ENCODE peak calls at places on chromosomes 16 and 17, in five cellular contexts. Z is neuronal stem cell, M is mesenchymal stem cell, X is H1, P is IMR-90. A is an unnamed sample.

GRCh38 chr17:45809484-45809883 is 25.4 kb downstream of the CRHR1 start:
- DNase-seq in Z (no peak), M (no peak), X (no peak), P (no peak), A (no peak)

GRCh38 chr17:13531701-13532100 is 70.0 kb downstream of the HS3ST3A1 start:
- DNase-seq in Z (no peak), M (no peak), X (no peak), P (no peak), A (no peak)

GRCh38 chr16:27245276-27246231 is 23.0 kb downstream of the NSMCE1 start:
- DNase-seq in Z (no peak), M (peak; percentile 96), X (no peak), P (peak; percentile 99), A (no peak)

GRCh38 chr16:85422374-85423185 is 190.5 kb upstream of the GSE1 start:
- DNase-seq in Z (no peak), M (no peak), X (no peak), P (no peak), A (no peak)

GRCh38 chr17:2712300-2713043 is 908 bp upstream of the CLUH start:
- DNase-seq in Z (no peak), M (no peak), X (no peak), P (no peak), A (no peak)

GRCh38 chr16:69761983-69762842 is at the start of gene WWP2:
- DNase-seq in Z (peak; percentile 62), M (peak; percentile 53), X (peak; percentile 54), P (peak; percentile 55), A (peak; percentile 90)

GRCh38 chr16:48824271-48824670 is 214.3 kb upstream of the N4BP1 start:
- DNase-seq in Z (no peak), M (no peak), X (no peak), P (no peak), A (no peak)

GRCh38 chr16:56930516-56931252 is 1.3 kb upstream of the HERPUD1 start:
- DNase-seq in Z (no peak), M (no peak), X (no peak), P (no peak), A (no peak)

GRCh38 chr17:52120465-52120864 is 38.0 kb downstream of the CA10 start:
- DNase-seq in Z (no peak), M (no peak), X (no peak), P (no peak), A (peak; percentile 60)

GRCh38 chr16:86604436-86605220 is 26.3 kb downstream of the FOXL1 start:
- DNase-seq in Z (no peak), M (no peak), X (no peak), P (no peak), A (no peak)

GRCh38 chr17:77546772-77547201 is 406.0 kb downstream of the SEC14L1 start:
- DNase-seq in Z (no peak), M (no peak), X (peak; percentile 54), P (no peak), A (peak; percentile 89)

GRCh38 chr17:79925242-79925957 is 86.2 kb upstream of the CBX4 start:
- DNase-seq in Z (no peak), M (no peak), X (no peak), P (peak; percentile 25), A (no peak)

GRCh38 chr16:55437627-55438026 is 41.4 kb upstream of the MMP2 start:
- DNase-seq in Z (no peak), M (no peak), X (no peak), P (peak; percentile 5), A (no peak)

GRCh38 chr16:65598626-65599025 is 476.8 kb upstream of the CDH11 start:
- DNase-seq in Z (peak; percentile 88), M (no peak), X (no peak), P (no peak), A (no peak)

GRCh38 chr16:6031102-6031501 is 933.5 kb upstream of the EEF2KMT start:
- DNase-seq in Z (no peak), M (no peak), X (no peak), P (no peak), A (no peak)

GRCh38 chr16:85910073-85910853 is 11.3 kb downstream of the IRF8 start:
- DNase-seq in Z (no peak), M (no peak), X (no peak), P (no peak), A (no peak)

GRCh38 chr16:66426112-66427035 is 721 bp upstream of the BEAN1 start:
- DNase-seq in Z (no peak), M (no peak), X (no peak), P (no peak), A (no peak)

GRCh38 chr16:68382296-68382718 is 66.0 kb downstream of the SMPD3 start:
- DNase-seq in Z (no peak), M (no peak), X (no peak), P (no peak), A (no peak)

GRCh38 chr16:50268352-50268751 is 2.0 kb downstream of the ADCY7 start:
- DNase-seq in Z (no peak), M (no peak), X (no peak), P (no peak), A (no peak)

GRCh38 chr16:50265716-50266336 is 525 bp upstream of the ADCY7 start:
- DNase-seq in Z (no peak), M (no peak), X (no peak), P (no peak), A (no peak)

GRCh38 chr16:50266337-50267091 is at the start of gene ADCY7:
- DNase-seq in Z (no peak), M (peak; percentile 85), X (no peak), P (peak; percentile 78), A (peak; percentile 83)

GRCh38 chr16:50267651-50268050 is 1.3 kb downstream of the ADCY7 start:
- DNase-seq in Z (no peak), M (no peak), X (no peak), P (no peak), A (no peak)

GRCh38 chr16:50267151-50267631 is 840 bp downstream of the ADCY7 start:
- DNase-seq in Z (no peak), M (no peak), X (no peak), P (no peak), A (no peak)
- H3K9ac ChIP-seq in Z (no peak overlapping the region), M (peak overlapping the region; percentile 90), X (no peak overlapping the region), P (no peak overlapping the region), A (no peak overlapping the region)

GRCh38 chr16:1432388-1433262 is 1.7 kb downstream of the PERCC1 start:
- DNase-seq in Z (no peak), M (no peak), X (no peak), P (no peak), A (no peak)
- H3K4me3 ChIP-seq in Z (no peak overlapping the region), M (no peak overlapping the region), X (no peak overlapping the region), P (no peak overlapping the region), A (no peak overlapping the region)

DNA sequence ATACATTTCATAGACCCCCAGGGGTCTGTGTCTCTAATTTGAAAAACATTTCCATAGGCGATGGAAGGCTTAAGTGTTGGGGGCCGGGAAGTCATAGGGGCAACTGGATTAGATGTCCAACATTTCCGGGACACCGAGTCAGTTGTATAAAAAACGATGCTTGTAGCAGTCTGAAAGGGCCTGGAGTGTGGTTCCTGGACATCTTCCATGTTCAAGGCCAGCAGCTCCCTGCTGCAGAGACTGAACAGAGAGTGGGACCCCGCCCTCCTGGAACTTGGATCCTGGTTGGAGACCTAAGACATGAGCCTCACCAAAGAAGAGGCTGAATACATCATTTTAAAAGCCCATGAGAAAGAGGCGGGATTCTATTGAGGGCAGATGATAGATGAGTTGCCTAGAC is 82.0 kb upstream of the ZNF423 start:
- DNase-seq in Z (no peak), M (no peak), X (no peak), P (no peak), A (no peak)
- H2BK15ac ChIP-seq in Z (no peak overlapping the region), M (no peak overlapping the region), X (no peak overlapping the region), P (no peak overlapping the region), A (no peak overlapping the region)

DNA sequence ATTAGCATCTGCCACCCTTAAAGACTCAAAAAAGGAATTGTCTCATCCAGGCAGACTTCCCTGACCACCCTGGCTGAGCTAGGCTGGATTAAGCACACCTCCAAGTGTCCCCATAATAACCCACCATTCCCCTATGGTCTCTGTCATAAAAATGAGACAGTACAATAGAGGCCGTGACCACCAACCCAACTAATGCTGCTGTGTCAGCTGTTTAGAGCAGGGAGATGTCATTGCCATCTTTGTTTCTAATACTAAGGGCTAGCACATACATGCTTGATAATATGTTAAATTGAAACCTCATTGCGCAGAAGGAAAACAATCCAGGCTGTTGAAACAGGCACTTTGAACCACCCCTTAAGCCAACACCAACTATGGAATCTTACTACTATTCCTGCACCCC is 7.2 kb upstream of the ADAMTS18 start:
- DNase-seq in Z (no peak), M (no peak), X (no peak), P (no peak), A (no peak)
- H3K9ac ChIP-seq in Z (no peak overlapping the region), M (no peak overlapping the region), X (no peak overlapping the region), P (no peak overlapping the region), A (no peak overlapping the region)

GRCh38 chr17:75906143-75906884 is 1.6 kb upstream of the MRPL38 start:
- DNase-seq in Z (no peak), M (no peak), X (no peak), P (no peak), A (no peak)
- H3K4me3 ChIP-seq in Z (no peak overlapping the region), M (no peak overlapping the region), X (no peak overlapping the region), P (no peak overlapping the region), A (no peak overlapping the region)

GRCh38 chr16:58028541-58029070 is 3.1 kb downstream of the MMP15 start:
- DNase-seq in Z (no peak), M (no peak), X (no peak), P (no peak), A (peak; percentile 46)
- H2BK15ac ChIP-seq in Z (peak overlapping the region; percentile 8), M (no peak overlapping the region), X (peak overlapping the region; percentile 97), P (no peak overlapping the region), A (no peak overlapping the region)

GRCh38 chr16:75647492-75648264 is at the start of the genes KARS1 and TERF2IP:
- DNase-seq in Z (peak; percentile 84), M (peak; percentile 94), X (peak; percentile 73), P (peak; percentile 91), A (peak; percentile 97)

GRCh38 chr16:75644240-75645012 is 3.0 kb downstream of the KARS1 start:
- DNase-seq in Z (no peak), M (no peak), X (no peak), P (no peak), A (peak; percentile 26)

GRCh38 chr16:75648265-75649076 is 898 bp downstream of the TERF2IP start:
- DNase-seq in Z (peak; percentile 78), M (peak; percentile 86), X (no peak), P (peak; percentile 65), A (peak; percentile 87)

GRCh38 chr16:75647138-75647491 is 350 bp downstream of the KARS1 start:
- DNase-seq in Z (no peak), M (no peak), X (no peak), P (no peak), A (no peak)
- H3K9ac ChIP-seq in Z (peak overlapping the region; percentile 32), M (peak overlapping the region; percentile 100), X (peak overlapping the region; percentile 92), P (peak overlapping the region; percentile 88), A (peak overlapping the region; percentile 98)